ENCODE peak calls at places on chromosomes 1 and 21, in five cellular contexts. G, S, I, W and H are unnamed samples.

GRCh38 chr1:24724345-24725208 is 20.7 kb upstream of the CLIC4 start:
- DNase-seq in G (peak; percentile 84), S (no peak), I (no peak), W (peak; percentile 80), H (no peak)

GRCh38 chr1:169150631-169151337 is 44.3 kb downstream of the ATP1B1 start:
- DNase-seq in G (no peak), S (no peak), I (no peak), W (no peak), H (no peak)

GRCh38 chr1:169610110-169610509 is 19.8 kb downstream of the SELP start:
- DNase-seq in G (no peak), S (no peak), I (no peak), W (no peak), H (no peak)

GRCh38 chr1:78277253-78277652 is 213.5 kb upstream of the PTGFR start:
- DNase-seq in G (no peak), S (no peak), I (no peak), W (no peak), H (no peak)

GRCh38 chr1:17875171-17875881 is 120.2 kb downstream of the ACTL8 start:
- DNase-seq in G (no peak), S (no peak), I (no peak), W (no peak), H (no peak)

GRCh38 chr21:39144191-39144590 is 39.1 kb downstream of the PSMG1 start:
- DNase-seq in G (no peak), S (no peak), I (no peak), W (peak; percentile 59), H (no peak)

GRCh38 chr1:35642472-35642955 is 1.2 kb upstream of the PSMB2 start:
- DNase-seq in G (no peak), S (no peak), I (no peak), W (peak; percentile 38), H (no peak)

GRCh38 chr1:234188454-234188792 is 184.8 kb upstream of the COA6 start:
- DNase-seq in G (peak; percentile 16), S (peak; percentile 64), I (no peak), W (no peak), H (peak; percentile 91)

GRCh38 chr1:47996406-47997226 is 569 bp downstream of the TRABD2B start:
- DNase-seq in G (no peak), S (no peak), I (peak; percentile 77), W (no peak), H (no peak)

GRCh38 chr1:31602081-31602480 is 15.4 kb upstream of the HCRTR1 start:
- DNase-seq in G (no peak), S (no peak), I (no peak), W (no peak), H (no peak)

GRCh38 chr1:151949371-151950193 is 40.3 kb upstream of the THEM4 start:
- DNase-seq in G (no peak), S (no peak), I (no peak), W (no peak), H (no peak)

GRCh38 chr1:171742577-171742922 is 685 bp upstream of the VAMP4 start:
- DNase-seq in G (no peak), S (no peak), I (peak; percentile 63), W (peak; percentile 54), H (peak; percentile 33)

GRCh38 chr1:34827341-34827941 is 32.1 kb downstream of the SMIM12 start:
- DNase-seq in G (no peak), S (no peak), I (no peak), W (no peak), H (no peak)

GRCh38 chr1:204854286-204854685 is 16.4 kb upstream of the NFASC start:
- DNase-seq in G (no peak), S (no peak), I (no peak), W (no peak), H (no peak)

GRCh38 chr1:112509660-112510178 is 954 bp downstream of the WNT2B start:
- DNase-seq in G (no peak), S (no peak), I (no peak), W (no peak), H (no peak)

DNA sequence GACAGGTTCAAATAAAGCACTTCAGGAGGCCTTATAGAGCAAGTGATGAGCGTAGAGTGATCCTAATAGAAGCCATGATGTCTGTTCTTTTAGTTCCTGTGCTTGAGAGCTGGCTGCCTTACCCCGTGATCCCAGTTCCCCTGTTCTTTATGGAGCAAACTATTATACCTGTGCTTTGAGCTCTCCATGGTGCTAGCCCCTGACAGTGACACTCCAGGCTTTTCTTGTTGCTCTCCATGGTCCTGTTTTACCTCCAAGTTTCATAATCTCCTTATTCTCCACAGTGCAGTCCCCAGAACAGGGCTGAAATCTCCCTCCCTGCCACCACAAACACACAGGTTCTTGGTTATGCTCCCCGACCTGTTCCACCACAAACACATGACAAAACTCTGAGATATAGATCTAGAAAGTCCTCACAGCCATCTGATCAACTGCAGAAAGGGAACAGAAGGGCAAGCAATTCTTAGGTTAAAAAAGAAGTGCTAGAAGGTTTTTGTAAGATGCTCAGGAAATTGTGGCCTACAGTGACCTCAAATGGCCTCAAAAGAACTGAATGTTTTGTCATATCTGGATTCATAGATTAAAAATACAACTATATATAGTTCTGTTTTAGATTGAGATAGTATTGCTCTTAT is 6.0 kb downstream of the CADM3 start:
- DNase-seq in G (peak; percentile 21), S (no peak), I (no peak), W (peak; percentile 62), H (peak; percentile 89)
- TF ChIP-seq YY1 in G (no peak), S (no peak), I (no peak), W (no peak), H (no peak)

DNA sequence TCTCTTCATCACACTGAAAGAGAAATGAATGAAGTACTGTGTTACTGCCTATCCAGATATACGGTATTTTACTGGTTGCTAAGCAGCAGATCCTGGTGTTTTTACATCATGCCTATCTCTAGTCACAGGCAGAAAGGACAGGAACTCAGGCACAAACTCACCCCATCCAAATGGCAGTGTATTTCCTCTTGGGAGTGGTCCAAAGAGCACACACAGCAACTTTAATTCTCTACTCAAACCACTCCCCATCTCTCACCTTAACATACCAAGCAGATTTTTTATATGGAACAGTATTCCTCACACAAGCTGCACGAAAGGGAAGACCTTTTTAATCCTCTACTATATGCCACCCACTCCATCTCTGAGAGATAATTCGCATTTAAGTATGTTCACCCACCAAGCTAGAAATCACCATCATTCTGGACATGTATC is 27.3 kb downstream of the EIF4G3 start:
- DNase-seq in G (peak; percentile 6), S (no peak), I (peak; percentile 34), W (no peak), H (no peak)
- H3K9ac ChIP-seq in G (peak overlapping the region; percentile 54), S (no peak overlapping the region), I (peak overlapping the region; percentile 54), W (no peak overlapping the region), H (no peak overlapping the region)

DNA sequence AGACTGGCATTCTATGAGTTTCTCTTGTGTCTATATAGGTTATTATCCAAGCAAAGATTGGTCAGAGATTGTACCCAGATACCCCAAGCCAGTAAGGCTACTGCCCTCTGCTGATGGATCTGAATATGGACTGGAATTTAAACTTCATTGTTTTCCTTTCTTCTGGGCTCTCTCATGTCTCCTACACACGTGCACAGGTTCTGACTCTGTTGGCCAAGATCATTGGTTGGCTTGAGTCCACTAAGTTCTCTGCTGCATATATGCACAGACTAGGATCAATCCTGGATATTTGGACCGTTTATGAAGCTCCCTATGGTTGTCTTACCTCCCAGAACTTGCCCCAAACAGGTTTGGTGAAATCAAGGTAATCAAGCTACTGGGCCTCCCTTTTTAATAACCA is 69.7 kb downstream of the CC2D1B start:
- DNase-seq in G (peak; percentile 31), S (no peak), I (peak; percentile 60), W (peak; percentile 73), H (no peak)
- TF ChIP-seq YY1 in G (no peak), S (no peak), I (no peak), W (no peak), H (no peak)

GRCh38 chr1:201530741-201531521 is 8.0 kb upstream of the NAV1 start:
- DNase-seq in G (peak; percentile 45), S (no peak), I (peak; percentile 89), W (peak; percentile 87), H (peak; percentile 84)
- H3K9ac ChIP-seq in G (no peak overlapping the region), S (no peak overlapping the region), I (no peak overlapping the region), W (no peak overlapping the region), H (no peak overlapping the region)

DNA sequence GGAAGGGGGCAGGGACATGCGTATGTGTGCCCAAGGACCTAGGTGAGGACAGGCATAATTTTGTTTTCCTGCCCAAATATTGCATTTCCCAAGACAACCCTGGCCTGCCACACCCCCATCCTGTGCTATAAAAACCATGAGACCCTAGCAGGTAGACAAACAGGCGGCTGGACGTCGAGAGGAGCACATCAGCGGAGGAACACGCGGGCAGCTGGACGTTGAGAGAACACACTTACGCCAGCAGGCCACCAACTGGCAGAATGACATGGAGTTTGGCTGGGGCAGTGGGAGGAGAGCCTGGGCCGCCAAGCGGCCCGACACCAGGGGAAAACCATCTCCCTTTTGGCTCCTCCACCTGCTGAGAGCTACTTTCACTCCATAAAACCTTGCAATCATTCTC is 3.0 kb upstream of the FGGY start:
- DNase-seq in G (no peak), S (no peak), I (no peak), W (no peak), H (no peak)
- TF ChIP-seq YY1 in G (no peak), S (no peak), I (no peak), W (no peak), H (no peak)

DNA sequence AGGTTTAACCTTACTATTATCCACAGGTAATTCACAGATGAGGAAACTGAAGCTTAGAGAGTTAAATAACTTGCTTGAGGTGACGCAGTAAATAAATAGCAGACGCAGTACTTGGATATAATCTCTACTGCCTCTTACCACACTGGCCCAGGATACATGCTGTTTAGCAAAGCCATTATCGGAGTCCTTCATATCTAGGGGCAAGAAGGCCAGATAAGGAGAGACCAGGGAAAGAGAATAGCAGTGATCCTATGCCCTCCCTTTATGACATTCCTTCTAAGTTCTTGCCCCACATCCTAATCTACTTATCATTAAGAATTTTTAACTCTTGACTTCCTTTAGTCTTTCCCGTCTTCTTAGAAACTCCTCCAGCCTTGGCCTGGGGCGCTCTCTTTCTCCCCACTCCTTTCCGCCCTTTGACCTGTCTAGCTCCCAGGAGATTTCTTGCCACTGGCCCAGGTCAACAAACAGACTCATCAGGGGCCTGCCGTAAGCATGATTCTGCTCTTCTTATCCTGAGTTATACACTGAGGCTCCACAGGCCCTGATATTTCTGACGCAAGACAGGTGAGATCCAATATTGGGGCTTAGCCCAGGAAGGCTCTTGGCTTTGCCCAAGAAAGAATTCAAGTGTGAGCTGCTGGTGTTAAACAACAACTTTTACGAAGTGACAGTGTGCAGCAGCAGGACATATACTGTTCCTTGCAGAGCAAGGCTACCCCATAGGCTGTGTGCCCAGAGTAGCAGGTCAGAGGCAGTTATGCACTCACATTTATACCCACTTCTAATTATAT is 11.5 kb upstream of the SLAMF1 start:
- DNase-seq in G (no peak), S (no peak), I (no peak), W (peak; percentile 40), H (no peak)
- H3K9ac ChIP-seq in G (no peak overlapping the region), S (no peak overlapping the region), I (no peak overlapping the region), W (no peak overlapping the region), H (no peak overlapping the region)

GRCh38 chr1:93448292-93448982 is 519 bp downstream of the FNBP1L start:
- DNase-seq in G (no peak), S (no peak), I (peak; percentile 89), W (peak; percentile 61), H (peak; percentile 32)
- TF ChIP-seq YY1 in G (no peak), S (no peak), I (no peak), W (no peak), H (no peak)

DNA sequence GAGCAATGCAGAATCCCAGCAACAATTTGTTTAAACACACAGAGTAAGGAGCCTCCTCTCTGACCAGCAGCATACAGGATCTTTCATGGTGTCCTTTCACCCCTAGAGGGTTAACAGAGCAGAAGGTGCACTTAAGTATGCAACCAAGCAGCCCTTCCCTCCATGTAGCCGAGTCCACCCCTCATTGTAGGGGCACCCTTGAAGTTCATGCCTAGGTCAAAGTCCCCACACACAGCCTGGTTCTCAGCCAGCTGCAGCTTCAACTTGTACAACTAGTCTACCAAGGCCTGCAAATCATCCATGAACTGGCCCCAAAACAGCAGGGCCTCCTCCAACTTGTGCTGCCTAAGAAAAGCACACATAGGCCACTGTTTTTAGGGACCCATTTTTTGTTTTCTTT is 7.0 kb upstream of the BMP8B start:
- DNase-seq in G (no peak), S (no peak), I (peak; percentile 4), W (peak; percentile 13), H (no peak)
- H3K9ac ChIP-seq in G (no peak overlapping the region), S (no peak overlapping the region), I (no peak overlapping the region), W (no peak overlapping the region), H (no peak overlapping the region)